ENCODE peak calls at places on chromosome 4, in five cellular contexts. One of them, this sample, is unnamed.

GRCh38 chr4:174214102-174214878 is 69.2 kb downstream of the FBXO8 start:
- DNase-seq in H1: peak; percentile 64
- DNase-seq in IMR-90: no peak
- DNase-seq in trophoblast cell: peak; percentile 16
- DNase-seq in mesenchymal stem cell: peak; percentile 46
- DNase-seq in this sample: peak; percentile 46

GRCh38 chr4:74318270-74318669 is 10.0 kb downstream of the EPGN start:
- DNase-seq in H1: no peak
- DNase-seq in mesenchymal stem cell: no peak
- DNase-seq in IMR-90: no peak
- DNase-seq in trophoblast cell: no peak
- DNase-seq in this sample: no peak

GRCh38 chr4:112370466-112370865 is 73.3 kb downstream of the ALPK1 start:
- DNase-seq in H1: no peak
- DNase-seq in mesenchymal stem cell: no peak
- DNase-seq in trophoblast cell: no peak
- DNase-seq in IMR-90: peak; percentile 8
- DNase-seq in this sample: no peak

GRCh38 chr4:184937745-184938144 is 80.5 kb upstream of the HELT start:
- DNase-seq in H1: peak; percentile 48
- DNase-seq in mesenchymal stem cell: no peak
- DNase-seq in IMR-90: no peak
- DNase-seq in trophoblast cell: no peak
- DNase-seq in this sample: no peak

GRCh38 chr4:41215155-41215554 is 813 bp upstream of the APBB2 start:
- DNase-seq in trophoblast cell: no peak
- DNase-seq in mesenchymal stem cell: peak; percentile 18
- DNase-seq in IMR-90: no peak
- DNase-seq in H1: no peak
- DNase-seq in this sample: no peak

GRCh38 chr4:137502730-137503129 is 29.6 kb downstream of the PCDH18 start:
- DNase-seq in mesenchymal stem cell: no peak
- DNase-seq in IMR-90: no peak
- DNase-seq in H1: no peak
- DNase-seq in trophoblast cell: no peak
- DNase-seq in this sample: no peak

GRCh38 chr4:26238782-26239647 is 81.8 kb upstream of the RBPJ start:
- DNase-seq in trophoblast cell: no peak
- DNase-seq in IMR-90: peak; percentile 75
- DNase-seq in mesenchymal stem cell: peak; percentile 20
- DNase-seq in H1: no peak
- DNase-seq in this sample: peak; percentile 58

GRCh38 chr4:53313510-53313909 is 52.4 kb downstream of the SCFD2 start:
- DNase-seq in trophoblast cell: no peak
- DNase-seq in mesenchymal stem cell: peak; percentile 52
- DNase-seq in IMR-90: peak; percentile 44
- DNase-seq in H1: no peak
- DNase-seq in this sample: peak; percentile 24

GRCh38 chr4:58163172-58163571 is 1053.0 kb upstream of the IGFBP7 start:
- DNase-seq in trophoblast cell: no peak
- DNase-seq in IMR-90: no peak
- DNase-seq in mesenchymal stem cell: no peak
- DNase-seq in H1: no peak
- DNase-seq in this sample: no peak

GRCh38 chr4:157221426-157221894 is 932 bp downstream of the GRIA2 start:
- DNase-seq in mesenchymal stem cell: no peak
- DNase-seq in trophoblast cell: no peak
- DNase-seq in H1: peak; percentile 49
- DNase-seq in IMR-90: no peak
- DNase-seq in this sample: no peak

GRCh38 chr4:42642136-42642797 is 14.6 kb downstream of the ATP8A1 start:
- DNase-seq in IMR-90: no peak
- DNase-seq in trophoblast cell: no peak
- DNase-seq in mesenchymal stem cell: no peak
- DNase-seq in H1: no peak
- DNase-seq in this sample: no peak

GRCh38 chr4:160180206-160180605 is 1077.3 kb downstream of the RAPGEF2 start:
- DNase-seq in IMR-90: no peak
- DNase-seq in trophoblast cell: no peak
- DNase-seq in H1: no peak
- DNase-seq in mesenchymal stem cell: peak; percentile 59
- DNase-seq in this sample: no peak

GRCh38 chr4:174119051-174119450 is 164.4 kb downstream of the FBXO8 start:
- DNase-seq in H1: no peak
- DNase-seq in IMR-90: peak; percentile 51
- DNase-seq in trophoblast cell: peak; percentile 55
- DNase-seq in mesenchymal stem cell: peak; percentile 88
- DNase-seq in this sample: no peak

GRCh38 chr4:76420901-76421581 is at the start of gene CCDC158:
- DNase-seq in H1: no peak
- DNase-seq in IMR-90: no peak
- DNase-seq in mesenchymal stem cell: no peak
- DNase-seq in trophoblast cell: no peak
- DNase-seq in this sample: no peak

GRCh38 chr4:97770222-97770621 is 373.1 kb downstream of the STPG2 start:
- DNase-seq in trophoblast cell: no peak
- DNase-seq in mesenchymal stem cell: no peak
- DNase-seq in IMR-90: no peak
- DNase-seq in H1: no peak
- DNase-seq in this sample: no peak

GRCh38 chr4:150283689-150284088 is 205.4 kb downstream of the DCLK2 start:
- DNase-seq in mesenchymal stem cell: peak; percentile 87
- DNase-seq in IMR-90: peak; percentile 99
- DNase-seq in H1: no peak
- DNase-seq in trophoblast cell: no peak
- DNase-seq in this sample: no peak

GRCh38 chr4:146638801-146639351 is at the start of gene POU4F2:
- DNase-seq in IMR-90: no peak
- DNase-seq in trophoblast cell: no peak
- DNase-seq in H1: peak; percentile 83
- DNase-seq in mesenchymal stem cell: peak; percentile 12
- DNase-seq in this sample: no peak

GRCh38 chr4:53463340-53463739 is 85.9 kb downstream of the FIP1L1 start:
- DNase-seq in IMR-90: no peak
- DNase-seq in mesenchymal stem cell: no peak
- DNase-seq in H1: no peak
- DNase-seq in trophoblast cell: no peak
- DNase-seq in this sample: no peak

GRCh38 chr4:132437117-132437516 is 712.0 kb upstream of the PCDH10 start:
- DNase-seq in trophoblast cell: no peak
- DNase-seq in H1: no peak
- DNase-seq in mesenchymal stem cell: no peak
- DNase-seq in IMR-90: no peak
- DNase-seq in this sample: no peak

GRCh38 chr4:185115827-185116232 is 27.2 kb upstream of the SLC25A4 start:
- DNase-seq in IMR-90: peak; percentile 94
- DNase-seq in trophoblast cell: peak; percentile 86
- DNase-seq in mesenchymal stem cell: peak; percentile 89
- DNase-seq in H1: peak; percentile 52
- DNase-seq in this sample: no peak

GRCh38 chr4:94519925-94520789 is 68.4 kb downstream of the PDLIM5 start:
- DNase-seq in mesenchymal stem cell: peak; percentile 41
- DNase-seq in IMR-90: no peak
- DNase-seq in trophoblast cell: no peak
- DNase-seq in H1: no peak
- DNase-seq in this sample: no peak

GRCh38 chr4:69095301-69095731 is 958 bp upstream of the UGT2B7 start:
- DNase-seq in H1: no peak
- DNase-seq in trophoblast cell: no peak
- DNase-seq in IMR-90: peak; percentile 92
- DNase-seq in mesenchymal stem cell: peak; percentile 26
- DNase-seq in this sample: no peak

GRCh38 chr4:28277931-28278330 is 1417.3 kb downstream of the STIM2 start:
- DNase-seq in trophoblast cell: no peak
- DNase-seq in H1: no peak
- DNase-seq in IMR-90: peak; percentile 16
- DNase-seq in mesenchymal stem cell: no peak
- DNase-seq in this sample: no peak

GRCh38 chr4:65600656-65601055 is 69.6 kb downstream of the EPHA5 start:
- DNase-seq in H1: no peak
- DNase-seq in trophoblast cell: no peak
- DNase-seq in IMR-90: no peak
- DNase-seq in mesenchymal stem cell: no peak
- DNase-seq in this sample: no peak

GRCh38 chr4:24611575-24611974 is 27.2 kb upstream of the DHX15 start:
- DNase-seq in mesenchymal stem cell: no peak
- DNase-seq in H1: no peak
- DNase-seq in IMR-90: no peak
- DNase-seq in trophoblast cell: no peak
- DNase-seq in this sample: no peak

DNA sequence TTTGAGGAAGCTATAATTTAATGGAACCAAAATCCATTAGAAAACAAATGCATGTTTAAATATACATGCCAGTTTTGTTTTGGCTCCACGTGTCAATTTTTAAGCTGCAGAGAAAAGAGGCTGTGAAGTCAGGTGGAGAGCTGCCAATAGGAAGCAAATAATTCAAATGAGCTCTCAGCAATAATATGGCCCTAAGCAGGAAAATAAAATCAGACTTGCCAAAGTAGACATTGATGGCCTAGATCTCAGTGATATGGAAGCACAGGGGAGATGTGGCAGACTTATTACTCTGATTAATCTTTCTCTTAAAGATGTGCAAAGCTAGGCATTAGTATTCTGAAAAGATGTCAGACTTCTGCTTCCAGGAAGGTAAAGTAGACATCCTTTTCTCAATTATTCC is 769.8 kb upstream of the NDST4 start:
- DNase-seq in mesenchymal stem cell: no peak
- DNase-seq in IMR-90: no peak
- DNase-seq in trophoblast cell: no peak
- DNase-seq in H1: no peak
- DNase-seq in this sample: no peak
- H3K4me3 ChIP-seq in mesenchymal stem cell: no peak overlapping the region
- H3K4me3 ChIP-seq in IMR-90: no peak overlapping the region
- H3K4me3 ChIP-seq in trophoblast cell: no peak overlapping the region
- H3K4me3 ChIP-seq in H1: no peak overlapping the region
- H3K4me3 ChIP-seq in this sample: no peak overlapping the region

GRCh38 chr4:81509822-81510221 is 38.1 kb upstream of the RASGEF1B start:
- DNase-seq in trophoblast cell: no peak
- DNase-seq in IMR-90: no peak
- DNase-seq in mesenchymal stem cell: no peak
- DNase-seq in H1: no peak
- DNase-seq in this sample: no peak
- H2AFZ ChIP-seq in trophoblast cell: no peak overlapping the region
- H2AFZ ChIP-seq in IMR-90: no peak overlapping the region
- H2AFZ ChIP-seq in mesenchymal stem cell: no peak overlapping the region
- H2AFZ ChIP-seq in H1: no peak overlapping the region
- H2AFZ ChIP-seq in this sample: no peak overlapping the region

DNA sequence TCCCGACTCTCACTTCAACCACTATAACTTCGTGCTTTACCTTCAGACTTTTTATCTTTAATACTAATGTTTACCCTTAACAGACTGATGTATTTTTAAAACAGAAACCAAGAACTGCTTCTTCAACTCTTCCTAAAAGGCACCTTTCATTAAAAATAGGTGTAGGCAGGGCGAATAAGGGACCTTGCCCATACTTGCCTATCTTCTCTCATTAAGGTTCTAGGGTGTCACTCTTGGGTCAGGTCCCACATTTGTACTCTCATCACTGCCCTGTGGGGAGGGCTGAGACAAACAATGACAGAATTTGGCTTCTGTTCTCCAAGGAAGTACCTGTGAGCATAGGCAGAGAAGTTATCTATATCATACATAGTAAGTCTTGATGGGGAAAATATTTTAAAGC is 69.7 kb downstream of the ANKRD50 start:
- DNase-seq in IMR-90: no peak
- DNase-seq in trophoblast cell: no peak
- DNase-seq in mesenchymal stem cell: no peak
- DNase-seq in H1: no peak
- DNase-seq in this sample: no peak
- H2AK5ac ChIP-seq in IMR-90: no peak overlapping the region
- H2AK5ac ChIP-seq in trophoblast cell: no peak overlapping the region
- H2AK5ac ChIP-seq in mesenchymal stem cell: peak overlapping the region; percentile 100
- H2AK5ac ChIP-seq in H1: no peak overlapping the region
- H2AK5ac ChIP-seq in this sample: no peak overlapping the region

GRCh38 chr4:2698504-2698903 is 57.6 kb downstream of the TNIP2 start:
- DNase-seq in IMR-90: no peak
- DNase-seq in mesenchymal stem cell: no peak
- DNase-seq in H1: no peak
- DNase-seq in trophoblast cell: no peak
- DNase-seq in this sample: no peak
- H3K4me3 ChIP-seq in IMR-90: no peak overlapping the region
- H3K4me3 ChIP-seq in mesenchymal stem cell: no peak overlapping the region
- H3K4me3 ChIP-seq in H1: no peak overlapping the region
- H3K4me3 ChIP-seq in trophoblast cell: no peak overlapping the region
- H3K4me3 ChIP-seq in this sample: no peak overlapping the region

GRCh38 chr4:14887842-14888433 is 114.3 kb upstream of the CPEB2 start:
- DNase-seq in mesenchymal stem cell: no peak
- DNase-seq in IMR-90: no peak
- DNase-seq in trophoblast cell: no peak
- DNase-seq in H1: no peak
- DNase-seq in this sample: no peak
- H2AFZ ChIP-seq in mesenchymal stem cell: no peak overlapping the region
- H2AFZ ChIP-seq in IMR-90: no peak overlapping the region
- H2AFZ ChIP-seq in trophoblast cell: no peak overlapping the region
- H2AFZ ChIP-seq in H1: peak overlapping the region; percentile 55
- H2AFZ ChIP-seq in this sample: no peak overlapping the region